ENCODE peak calls at places on chromosomes 2 and 18, in five cellular contexts. J is NB4, Q is K562, H is A549, Z is HepG2. C is an unnamed sample.

GRCh38 chr2:228698963-228699362 is 517.5 kb upstream of the SPHKAP start:
- DNase-seq in H (no peak), J (no peak), Z (no peak), Q (no peak), C (no peak)

GRCh38 chr2:67259581-67260347 is 137.4 kb upstream of the ETAA1 start:
- DNase-seq in Z (no peak), H (peak), Q (no peak), J (no peak), C (peak)

GRCh38 chr2:165681841-165682240 is 112.2 kb downstream of the GALNT3 start:
- DNase-seq in Z (no peak), Q (no peak), J (no peak), H (no peak), C (no peak)

GRCh38 chr2:230762317-230762896 is 49.8 kb downstream of the CAB39 start:
- DNase-seq in H (peak), Z (peak), Q (peak), J (peak), C (peak)

GRCh38 chr2:48415765-48416515 is 114.0 kb upstream of the STON1 start:
- DNase-seq in J (no peak), H (no peak), Q (no peak), Z (peak), C (no peak)

GRCh38 chr2:78984386-78984785 is 41.1 kb upstream of the REG3G start:
- DNase-seq in H (no peak), Q (no peak), Z (no peak), J (no peak), C (no peak)

GRCh38 chr2:236720974-236721600 is 151.5 kb downstream of the ACKR3 start:
- DNase-seq in Q (no peak), Z (no peak), J (no peak), H (no peak), C (no peak)

GRCh38 chr18:49788327-49788908 is 24.9 kb downstream of the ACAA2 start:
- DNase-seq in Q (no peak), H (no peak), J (no peak), Z (no peak), C (peak)

GRCh38 chr2:227862741-227863588 is 8.5 kb upstream of the DAW1 start:
- DNase-seq in J (peak), Q (no peak), H (peak), Z (peak), C (peak)

GRCh38 chr2:242022550-242023290 is 153.2 kb downstream of the RTP5 start:
- DNase-seq in J (peak), Q (no peak), H (no peak), Z (peak), C (no peak)

GRCh38 chr2:120388222-120389035 is 42.5 kb downstream of the INHBB start:
- DNase-seq in H (no peak), Q (no peak), Z (no peak), J (no peak), C (no peak)

GRCh38 chr2:218166791-218167190 is at the start of gene CXCR1:
- DNase-seq in Q (no peak), Z (no peak), H (no peak), J (peak), C (no peak)
- TF ChIP-seq MYC in Q (no peak), Z (no peak), H (no peak), J (no peak), C (no peak)

GRCh38 chr18:58044370-58045264 is 591 bp downstream of the NEDD4L start:
- DNase-seq in H (peak), Z (no peak), J (peak), Q (peak), C (peak)
- TF ChIP-seq MYC in H (no peak), Z (peak), J (no peak), Q (no peak), C (no peak)

GRCh38 chr2:19419211-19419880 is 60.9 kb upstream of the OSR1 start:
- DNase-seq in H (no peak), J (no peak), Q (no peak), Z (no peak), C (no peak)
- TF ChIP-seq MYC in H (no peak), J (no peak), Q (no peak), Z (no peak), C (no peak)

DNA sequence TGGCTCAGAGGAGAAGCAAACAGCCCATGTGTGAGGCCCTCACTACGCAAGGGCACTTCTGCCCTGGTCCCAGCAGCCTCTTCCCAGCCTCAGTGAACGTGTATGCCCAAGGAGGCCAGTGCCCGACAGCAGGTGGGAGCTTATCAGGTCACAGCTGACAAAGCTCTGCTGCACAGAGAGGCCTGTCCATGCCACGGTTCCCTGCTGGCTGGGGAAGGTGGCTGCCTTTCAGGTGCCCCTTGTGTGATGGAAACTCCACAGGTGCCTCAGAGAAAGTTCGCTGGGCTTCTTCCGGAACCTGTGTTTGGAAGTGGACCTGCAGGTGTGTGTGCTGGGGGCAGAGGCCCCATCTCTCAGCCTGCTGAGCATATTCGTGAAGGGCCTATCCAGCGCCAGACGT is 47.3 kb downstream of the EDAR start:
- DNase-seq in Q (no peak), J (no peak), H (no peak), Z (no peak), C (no peak)
- TF ChIP-seq MYC in Q (no peak), J (no peak), H (no peak), Z (no peak), C (no peak)

DNA sequence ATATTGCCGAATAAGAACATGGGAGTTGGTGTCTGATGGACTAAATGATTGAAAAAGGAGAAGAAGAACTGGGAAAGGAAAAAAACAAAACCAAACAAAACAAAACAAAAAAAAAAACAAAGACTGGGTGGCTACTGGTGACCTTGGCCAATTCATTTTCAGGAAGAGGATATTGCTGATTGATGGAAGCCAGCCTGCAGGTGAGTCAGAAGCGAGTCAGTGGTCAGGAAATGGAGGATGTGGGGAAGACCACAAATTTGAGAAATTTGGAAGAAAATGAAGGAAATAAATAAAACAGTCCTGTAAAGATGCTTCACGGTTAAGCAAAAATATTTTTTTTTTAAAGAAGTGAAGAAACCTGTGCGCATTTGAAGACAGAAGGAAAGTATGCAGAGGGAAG is 296.9 kb downstream of the ZNF521 start:
- DNase-seq in Z (no peak), J (no peak), H (no peak), Q (no peak), C (peak)
- TF ChIP-seq MYC in Z (no peak), J (no peak), H (no peak), Q (no peak), C (no peak)

C was measured in endothelial cell of umbilical vein.